ENCODE peak calls at places on chromosomes 12 and 14, in six cellular contexts. Y is activated gamma-delta T cell, L is AG08395, U is Kasumi-1, Q is heart left ventricle, C is pancreas. Z is an unnamed sample.

GRCh38 chr12:42166501-42166900 is 21.8 kb upstream of the GXYLT1 start:
- DNase-seq in Y (no peak), L (peak; percentile 60), U (no peak), Q (no peak), C (no peak), Z (no peak)

GRCh38 chr12:104680070-104680469 is 223.3 kb downstream of the CHST11 start:
- DNase-seq in Y (no peak), L (no peak), U (peak; percentile 64), Q (no peak), C (no peak), Z (no peak)

GRCh38 chr12:65509953-65510352 is 231.5 kb downstream of the MSRB3 start:
- DNase-seq in Y (no peak), L (no peak), U (no peak), Q (no peak), C (no peak), Z (no peak)

GRCh38 chr14:55780156-55780946 is 200.3 kb downstream of the KTN1 start:
- DNase-seq in Y (no peak), L (peak; percentile 42), U (no peak), Q (peak; percentile 62), C (peak; percentile 76), Z (peak; percentile 7)

GRCh38 chr12:53047221-53048032 is 2.4 kb upstream of the TNS2 start:
- DNase-seq in Y (peak; percentile 67), L (peak; percentile 79), U (peak; percentile 38), Q (peak; percentile 84), C (peak; percentile 82), Z (peak; percentile 50)

GRCh38 chr12:122023339-122024131 is 1.9 kb downstream of the BCL7A start:
- DNase-seq in Y (no peak), L (peak; percentile 90), U (peak; percentile 46), Q (peak; percentile 54), C (peak; percentile 92), Z (peak; percentile 56)

GRCh38 chr14:55832974-55833373 is 253.0 kb downstream of the KTN1 start:
- DNase-seq in Y (no peak), L (no peak), U (no peak), Q (no peak), C (no peak), Z (no peak)

GRCh38 chr12:90299121-90299520 is 590.5 kb upstream of the ATP2B1 start:
- DNase-seq in Y (no peak), L (no peak), U (no peak), Q (no peak), C (no peak), Z (no peak)

GRCh38 chr14:20683125-20683895 is 1.1 kb upstream of the RNASE4 start:
- DNase-seq in Y (no peak), L (peak; percentile 49), U (peak; percentile 91), Q (peak; percentile 78), C (peak; percentile 86), Z (peak; percentile 79)

GRCh38 chr12:2457215-2458112 is 337.3 kb upstream of the FKBP4 start:
- DNase-seq in Y (no peak), L (no peak), U (no peak), Q (no peak), C (no peak), Z (no peak)

GRCh38 chr14:67480011-67480410 is 8.5 kb downstream of the TMEM229B start:
- DNase-seq in Y (no peak), L (no peak), U (no peak), Q (no peak), C (no peak), Z (no peak)